ENCODE peak calls at places on chromosome 4, in nine cellular contexts. One of them, this sample, is unnamed.

GRCh38 chr4:159444668-159445067 is 341.8 kb downstream of the RAPGEF2 start:
- DNase-seq in fibroblast of lung: no peak
- DNase-seq in astrocyte of the spinal cord: no peak
- DNase-seq in LoVo: no peak
- DNase-seq in GM06990: no peak
- DNase-seq in OCI-LY7: no peak
- DNase-seq in WTC11: no peak
- DNase-seq in iPS-NIHi11: no peak
- DNase-seq in CD8-positive, alpha-beta T cell: no peak
- DNase-seq in this sample: no peak

GRCh38 chr4:104901438-104901837 is 245.2 kb upstream of the TET2 start:
- DNase-seq in astrocyte of the spinal cord: peak; percentile 71
- DNase-seq in LoVo: no peak
- DNase-seq in fibroblast of lung: peak; percentile 23
- DNase-seq in WTC11: no peak
- DNase-seq in iPS-NIHi11: no peak
- DNase-seq in CD8-positive, alpha-beta T cell: no peak
- DNase-seq in OCI-LY7: no peak
- DNase-seq in GM06990: peak; percentile 8
- DNase-seq in this sample: no peak

GRCh38 chr4:94695389-94695788 is 62.4 kb upstream of the BMPR1B start:
- DNase-seq in LoVo: no peak
- DNase-seq in CD8-positive, alpha-beta T cell: no peak
- DNase-seq in GM06990: no peak
- DNase-seq in fibroblast of lung: no peak
- DNase-seq in OCI-LY7: no peak
- DNase-seq in iPS-NIHi11: no peak
- DNase-seq in WTC11: no peak
- DNase-seq in astrocyte of the spinal cord: no peak
- DNase-seq in this sample: no peak

GRCh38 chr4:143184217-143184502 is 557 bp upstream of the USP38 start:
- DNase-seq in fibroblast of lung: no peak
- DNase-seq in LoVo: no peak
- DNase-seq in CD8-positive, alpha-beta T cell: no peak
- DNase-seq in iPS-NIHi11: no peak
- DNase-seq in astrocyte of the spinal cord: no peak
- DNase-seq in GM06990: no peak
- DNase-seq in WTC11: no peak
- DNase-seq in OCI-LY7: peak; percentile 11
- DNase-seq in this sample: no peak

GRCh38 chr4:167035390-167035789 is 198.9 kb downstream of the SPOCK3 start:
- DNase-seq in LoVo: no peak
- DNase-seq in astrocyte of the spinal cord: no peak
- DNase-seq in fibroblast of lung: no peak
- DNase-seq in OCI-LY7: no peak
- DNase-seq in CD8-positive, alpha-beta T cell: no peak
- DNase-seq in GM06990: no peak
- DNase-seq in WTC11: no peak
- DNase-seq in iPS-NIHi11: no peak
- DNase-seq in this sample: no peak

GRCh38 chr4:184444953-184445309 is 29.4 kb downstream of the IRF2 start:
- DNase-seq in astrocyte of the spinal cord: no peak
- DNase-seq in WTC11: no peak
- DNase-seq in iPS-NIHi11: no peak
- DNase-seq in OCI-LY7: no peak
- DNase-seq in fibroblast of lung: no peak
- DNase-seq in LoVo: no peak
- DNase-seq in GM06990: peak; percentile 49
- DNase-seq in CD8-positive, alpha-beta T cell: peak; percentile 11
- DNase-seq in this sample: peak; percentile 74

GRCh38 chr4:7630559-7631287 is 196.0 kb upstream of the PSAPL1 start:
- DNase-seq in astrocyte of the spinal cord: peak; percentile 91
- DNase-seq in CD8-positive, alpha-beta T cell: no peak
- DNase-seq in LoVo: peak; percentile 27
- DNase-seq in GM06990: no peak
- DNase-seq in OCI-LY7: no peak
- DNase-seq in fibroblast of lung: peak; percentile 78
- DNase-seq in WTC11: no peak
- DNase-seq in iPS-NIHi11: no peak
- DNase-seq in this sample: no peak

GRCh38 chr4:152156448-152156847 is 379.4 kb downstream of the FBXW7 start:
- DNase-seq in CD8-positive, alpha-beta T cell: no peak
- DNase-seq in LoVo: no peak
- DNase-seq in WTC11: no peak
- DNase-seq in fibroblast of lung: no peak
- DNase-seq in OCI-LY7: no peak
- DNase-seq in astrocyte of the spinal cord: no peak
- DNase-seq in iPS-NIHi11: no peak
- DNase-seq in GM06990: no peak
- DNase-seq in this sample: no peak

GRCh38 chr4:185005209-185005819 is 13.0 kb upstream of the HELT start:
- DNase-seq in astrocyte of the spinal cord: peak; percentile 78
- DNase-seq in GM06990: no peak
- DNase-seq in CD8-positive, alpha-beta T cell: peak; percentile 66
- DNase-seq in iPS-NIHi11: peak; percentile 88
- DNase-seq in OCI-LY7: peak; percentile 83
- DNase-seq in fibroblast of lung: peak; percentile 77
- DNase-seq in WTC11: peak; percentile 91
- DNase-seq in LoVo: peak; percentile 79
- DNase-seq in this sample: peak; percentile 85

GRCh38 chr4:3387154-3387942 is 54.4 kb upstream of the HGFAC start:
- DNase-seq in astrocyte of the spinal cord: no peak
- DNase-seq in fibroblast of lung: no peak
- DNase-seq in WTC11: no peak
- DNase-seq in OCI-LY7: peak; percentile 71
- DNase-seq in CD8-positive, alpha-beta T cell: no peak
- DNase-seq in GM06990: peak; percentile 64
- DNase-seq in LoVo: no peak
- DNase-seq in iPS-NIHi11: peak; percentile 13
- DNase-seq in this sample: peak; percentile 82

GRCh38 chr4:48792348-48793006 is 12.4 kb upstream of the FRYL start:
- DNase-seq in OCI-LY7: no peak
- DNase-seq in WTC11: no peak
- DNase-seq in iPS-NIHi11: no peak
- DNase-seq in LoVo: no peak
- DNase-seq in CD8-positive, alpha-beta T cell: no peak
- DNase-seq in GM06990: no peak
- DNase-seq in astrocyte of the spinal cord: no peak
- DNase-seq in fibroblast of lung: no peak
- DNase-seq in this sample: no peak

GRCh38 chr4:992297-993110 is 700 bp downstream of the SLC26A1 start:
- DNase-seq in WTC11: no peak
- DNase-seq in LoVo: peak; percentile 60
- DNase-seq in iPS-NIHi11: no peak
- DNase-seq in GM06990: no peak
- DNase-seq in astrocyte of the spinal cord: no peak
- DNase-seq in OCI-LY7: no peak
- DNase-seq in fibroblast of lung: no peak
- DNase-seq in CD8-positive, alpha-beta T cell: no peak
- DNase-seq in this sample: no peak

GRCh38 chr4:48247142-48247877 is 22.3 kb downstream of the TEC start:
- DNase-seq in WTC11: no peak
- DNase-seq in GM06990: peak; percentile 44
- DNase-seq in fibroblast of lung: peak; percentile 67
- DNase-seq in CD8-positive, alpha-beta T cell: no peak
- DNase-seq in OCI-LY7: no peak
- DNase-seq in LoVo: no peak
- DNase-seq in iPS-NIHi11: no peak
- DNase-seq in astrocyte of the spinal cord: peak; percentile 65
- DNase-seq in this sample: no peak

GRCh38 chr4:168511780-168512467 is 15.1 kb downstream of the PALLD start:
- DNase-seq in fibroblast of lung: no peak
- DNase-seq in WTC11: peak; percentile 13
- DNase-seq in astrocyte of the spinal cord: no peak
- DNase-seq in iPS-NIHi11: no peak
- DNase-seq in GM06990: no peak
- DNase-seq in LoVo: no peak
- DNase-seq in OCI-LY7: no peak
- DNase-seq in CD8-positive, alpha-beta T cell: peak; percentile 51
- DNase-seq in this sample: no peak

GRCh38 chr4:142818476-142818875 is 27.6 kb downstream of the INPP4B start:
- DNase-seq in LoVo: no peak
- DNase-seq in GM06990: no peak
- DNase-seq in CD8-positive, alpha-beta T cell: no peak
- DNase-seq in astrocyte of the spinal cord: no peak
- DNase-seq in WTC11: no peak
- DNase-seq in fibroblast of lung: no peak
- DNase-seq in iPS-NIHi11: no peak
- DNase-seq in OCI-LY7: no peak
- DNase-seq in this sample: no peak

GRCh38 chr4:169659736-169660670 is 39.6 kb downstream of the CLCN3 start:
- DNase-seq in iPS-NIHi11: peak; percentile 77
- DNase-seq in OCI-LY7: peak; percentile 84
- DNase-seq in LoVo: peak; percentile 97
- DNase-seq in astrocyte of the spinal cord: peak; percentile 99
- DNase-seq in WTC11: peak; percentile 36
- DNase-seq in GM06990: peak; percentile 46
- DNase-seq in fibroblast of lung: peak; percentile 99
- DNase-seq in CD8-positive, alpha-beta T cell: peak; percentile 45
- DNase-seq in this sample: peak; percentile 72

GRCh38 chr4:3316146-3316545 is 23.3 kb downstream of the RGS12 start:
- DNase-seq in astrocyte of the spinal cord: no peak
- DNase-seq in WTC11: no peak
- DNase-seq in iPS-NIHi11: no peak
- DNase-seq in fibroblast of lung: no peak
- DNase-seq in CD8-positive, alpha-beta T cell: no peak
- DNase-seq in GM06990: no peak
- DNase-seq in LoVo: no peak
- DNase-seq in OCI-LY7: no peak
- DNase-seq in this sample: no peak

GRCh38 chr4:185139736-185140135 is 3.3 kb upstream of the SLC25A4 start:
- DNase-seq in GM06990: no peak
- DNase-seq in fibroblast of lung: no peak
- DNase-seq in WTC11: no peak
- DNase-seq in LoVo: no peak
- DNase-seq in CD8-positive, alpha-beta T cell: no peak
- DNase-seq in iPS-NIHi11: no peak
- DNase-seq in astrocyte of the spinal cord: no peak
- DNase-seq in OCI-LY7: no peak
- DNase-seq in this sample: no peak